ENCODE peak calls at places on chromosomes 12 and 14, in ten cellular contexts. One of them, this sample, is unnamed.

GRCh38 chr12:83821967-83822366 is 1090.6 kb downstream of the SLC6A15 start:
- DNase-seq in sigmoid colon: no peak
- DNase-seq in GM23338: no peak
- DNase-seq in HepG2: no peak
- DNase-seq in neural crest cell: no peak
- DNase-seq in CD8-positive, alpha-beta T cell: no peak
- DNase-seq in AG09309: no peak
- DNase-seq in vagina: no peak
- DNase-seq in lower lobe of right lung: no peak
- DNase-seq in stomach: no peak
- DNase-seq in this sample: no peak

GRCh38 chr12:32897688-32898573 is 1.4 kb upstream of the PKP2 start:
- DNase-seq in vagina: no peak
- DNase-seq in lower lobe of right lung: no peak
- DNase-seq in neural crest cell: no peak
- DNase-seq in AG09309: no peak
- DNase-seq in HepG2: no peak
- DNase-seq in sigmoid colon: no peak
- DNase-seq in CD8-positive, alpha-beta T cell: no peak
- DNase-seq in stomach: no peak
- DNase-seq in GM23338: no peak
- DNase-seq in this sample: no peak

GRCh38 chr14:103626150-103626850 is 2.7 kb upstream of the KLC1 start:
- DNase-seq in GM23338: no peak
- DNase-seq in lower lobe of right lung: no peak
- DNase-seq in CD8-positive, alpha-beta T cell: no peak
- DNase-seq in stomach: no peak
- DNase-seq in vagina: no peak
- DNase-seq in sigmoid colon: no peak
- DNase-seq in neural crest cell: no peak
- DNase-seq in AG09309: no peak
- DNase-seq in HepG2: peak
- DNase-seq in this sample: no peak

GRCh38 chr12:52542785-52543318 is 10.1 kb downstream of the KRT71 start:
- DNase-seq in neural crest cell: no peak
- DNase-seq in HepG2: no peak
- DNase-seq in AG09309: no peak
- DNase-seq in lower lobe of right lung: no peak
- DNase-seq in CD8-positive, alpha-beta T cell: no peak
- DNase-seq in vagina: no peak
- DNase-seq in stomach: no peak
- DNase-seq in GM23338: no peak
- DNase-seq in sigmoid colon: no peak
- DNase-seq in this sample: no peak

GRCh38 chr12:30286345-30286926 is 409.2 kb downstream of the IPO8 start:
- DNase-seq in GM23338: peak
- DNase-seq in CD8-positive, alpha-beta T cell: no peak
- DNase-seq in stomach: no peak
- DNase-seq in HepG2: peak
- DNase-seq in lower lobe of right lung: no peak
- DNase-seq in vagina: no peak
- DNase-seq in neural crest cell: no peak
- DNase-seq in AG09309: no peak
- DNase-seq in sigmoid colon: no peak
- DNase-seq in this sample: no peak

GRCh38 chr12:103698752-103699540 is 111.9 kb downstream of the STAB2 start:
- DNase-seq in stomach: no peak
- DNase-seq in CD8-positive, alpha-beta T cell: no peak
- DNase-seq in neural crest cell: no peak
- DNase-seq in vagina: no peak
- DNase-seq in HepG2: no peak
- DNase-seq in AG09309: no peak
- DNase-seq in lower lobe of right lung: no peak
- DNase-seq in GM23338: no peak
- DNase-seq in sigmoid colon: no peak
- DNase-seq in this sample: no peak

GRCh38 chr12:51760231-51760630 is 88.3 kb downstream of the FIGNL2 start:
- DNase-seq in CD8-positive, alpha-beta T cell: no peak
- DNase-seq in HepG2: no peak
- DNase-seq in vagina: no peak
- DNase-seq in AG09309: no peak
- DNase-seq in stomach: no peak
- DNase-seq in sigmoid colon: no peak
- DNase-seq in GM23338: no peak
- DNase-seq in neural crest cell: no peak
- DNase-seq in lower lobe of right lung: no peak
- DNase-seq in this sample: no peak

GRCh38 chr12:85626031-85626781 is 210.0 kb downstream of the RASSF9 start:
- DNase-seq in lower lobe of right lung: no peak
- DNase-seq in vagina: no peak
- DNase-seq in neural crest cell: no peak
- DNase-seq in sigmoid colon: no peak
- DNase-seq in GM23338: no peak
- DNase-seq in HepG2: no peak
- DNase-seq in stomach: no peak
- DNase-seq in AG09309: peak
- DNase-seq in CD8-positive, alpha-beta T cell: no peak
- DNase-seq in this sample: no peak

GRCh38 chr12:104586325-104587048 is 129.7 kb downstream of the CHST11 start:
- DNase-seq in vagina: no peak
- DNase-seq in lower lobe of right lung: no peak
- DNase-seq in sigmoid colon: no peak
- DNase-seq in AG09309: no peak
- DNase-seq in GM23338: no peak
- DNase-seq in CD8-positive, alpha-beta T cell: no peak
- DNase-seq in HepG2: no peak
- DNase-seq in stomach: no peak
- DNase-seq in neural crest cell: no peak
- DNase-seq in this sample: no peak

GRCh38 chr14:92601131-92601710 is 87.6 kb downstream of the RIN3 start:
- DNase-seq in vagina: no peak
- DNase-seq in lower lobe of right lung: no peak
- DNase-seq in neural crest cell: no peak
- DNase-seq in AG09309: no peak
- DNase-seq in HepG2: no peak
- DNase-seq in sigmoid colon: no peak
- DNase-seq in stomach: no peak
- DNase-seq in CD8-positive, alpha-beta T cell: peak
- DNase-seq in GM23338: no peak
- DNase-seq in this sample: no peak

GRCh38 chr14:90760591-90761316 is 55.5 kb downstream of the TTC7B start:
- DNase-seq in CD8-positive, alpha-beta T cell: no peak
- DNase-seq in lower lobe of right lung: no peak
- DNase-seq in HepG2: peak
- DNase-seq in AG09309: no peak
- DNase-seq in stomach: no peak
- DNase-seq in neural crest cell: no peak
- DNase-seq in vagina: no peak
- DNase-seq in GM23338: peak
- DNase-seq in sigmoid colon: no peak
- DNase-seq in this sample: no peak

GRCh38 chr12:121888083-121888477 is 510 bp upstream of the PSMD9 start:
- DNase-seq in AG09309: no peak
- DNase-seq in neural crest cell: no peak
- DNase-seq in stomach: no peak
- DNase-seq in sigmoid colon: no peak
- DNase-seq in lower lobe of right lung: no peak
- DNase-seq in GM23338: no peak
- DNase-seq in CD8-positive, alpha-beta T cell: no peak
- DNase-seq in HepG2: no peak
- DNase-seq in vagina: no peak
- DNase-seq in this sample: no peak
- TF ChIP-seq CTCF in AG09309: no peak
- TF ChIP-seq CTCF in neural crest cell: peak
- TF ChIP-seq CTCF in stomach: no peak
- TF ChIP-seq CTCF in sigmoid colon: peak
- TF ChIP-seq CTCF in lower lobe of right lung: peak
- TF ChIP-seq CTCF in GM23338: no peak
- TF ChIP-seq CTCF in CD8-positive, alpha-beta T cell: no peak
- TF ChIP-seq CTCF in HepG2: no peak
- TF ChIP-seq CTCF in vagina: no peak
- TF ChIP-seq CTCF in this sample: peak

GRCh38 chr12:74641262-74641661 is 103.6 kb downstream of the ATXN7L3B start:
- DNase-seq in GM23338: no peak
- DNase-seq in HepG2: no peak
- DNase-seq in AG09309: no peak
- DNase-seq in neural crest cell: no peak
- DNase-seq in lower lobe of right lung: no peak
- DNase-seq in CD8-positive, alpha-beta T cell: no peak
- DNase-seq in sigmoid colon: no peak
- DNase-seq in vagina: no peak
- DNase-seq in stomach: no peak
- DNase-seq in this sample: no peak

GRCh38 chr12:74644681-74645080 is 107.0 kb downstream of the ATXN7L3B start:
- DNase-seq in sigmoid colon: no peak
- DNase-seq in HepG2: no peak
- DNase-seq in neural crest cell: no peak
- DNase-seq in AG09309: no peak
- DNase-seq in CD8-positive, alpha-beta T cell: no peak
- DNase-seq in lower lobe of right lung: no peak
- DNase-seq in GM23338: no peak
- DNase-seq in vagina: no peak
- DNase-seq in stomach: no peak
- DNase-seq in this sample: no peak

GRCh38 chr12:74641694-74642093 is 104.1 kb downstream of the ATXN7L3B start:
- DNase-seq in HepG2: no peak
- DNase-seq in neural crest cell: no peak
- DNase-seq in vagina: no peak
- DNase-seq in AG09309: no peak
- DNase-seq in sigmoid colon: no peak
- DNase-seq in lower lobe of right lung: no peak
- DNase-seq in GM23338: no peak
- DNase-seq in CD8-positive, alpha-beta T cell: no peak
- DNase-seq in stomach: no peak
- DNase-seq in this sample: no peak

GRCh38 chr12:74647241-74647640 is 109.6 kb downstream of the ATXN7L3B start:
- DNase-seq in lower lobe of right lung: no peak
- DNase-seq in sigmoid colon: no peak
- DNase-seq in CD8-positive, alpha-beta T cell: no peak
- DNase-seq in vagina: no peak
- DNase-seq in stomach: no peak
- DNase-seq in GM23338: no peak
- DNase-seq in HepG2: no peak
- DNase-seq in neural crest cell: no peak
- DNase-seq in AG09309: no peak
- DNase-seq in this sample: no peak

DNA sequence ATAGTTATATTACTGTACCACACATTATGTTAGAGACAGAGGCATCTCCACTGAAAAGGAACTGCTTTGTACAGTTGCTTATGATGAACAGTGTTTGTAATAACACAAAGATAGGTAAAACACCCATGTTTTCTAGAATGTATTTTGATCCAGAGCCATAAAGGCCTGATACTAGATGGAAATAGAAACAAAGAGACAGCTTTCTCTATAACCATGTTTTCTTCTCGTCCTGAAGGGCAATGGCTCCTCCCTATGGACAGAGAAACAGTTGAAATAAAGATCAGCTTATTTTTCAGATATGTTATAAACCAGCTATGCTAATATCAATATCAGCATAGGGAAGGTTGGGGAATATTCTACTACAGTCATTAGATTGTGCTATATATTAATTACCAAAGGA is 109.2 kb downstream of the ATXN7L3B start:
- DNase-seq in sigmoid colon: no peak
- DNase-seq in neural crest cell: no peak
- DNase-seq in HepG2: no peak
- DNase-seq in GM23338: peak
- DNase-seq in lower lobe of right lung: no peak
- DNase-seq in CD8-positive, alpha-beta T cell: no peak
- DNase-seq in AG09309: no peak
- DNase-seq in vagina: no peak
- DNase-seq in stomach: no peak
- DNase-seq in this sample: no peak
- TF ChIP-seq CTCF in sigmoid colon: no peak
- TF ChIP-seq CTCF in neural crest cell: peak
- TF ChIP-seq CTCF in HepG2: peak
- TF ChIP-seq CTCF in GM23338: peak
- TF ChIP-seq CTCF in lower lobe of right lung: no peak
- TF ChIP-seq CTCF in CD8-positive, alpha-beta T cell: no peak
- TF ChIP-seq CTCF in AG09309: no peak
- TF ChIP-seq CTCF in vagina: no peak
- TF ChIP-seq CTCF in stomach: peak
- TF ChIP-seq CTCF in this sample: peak

DNA sequence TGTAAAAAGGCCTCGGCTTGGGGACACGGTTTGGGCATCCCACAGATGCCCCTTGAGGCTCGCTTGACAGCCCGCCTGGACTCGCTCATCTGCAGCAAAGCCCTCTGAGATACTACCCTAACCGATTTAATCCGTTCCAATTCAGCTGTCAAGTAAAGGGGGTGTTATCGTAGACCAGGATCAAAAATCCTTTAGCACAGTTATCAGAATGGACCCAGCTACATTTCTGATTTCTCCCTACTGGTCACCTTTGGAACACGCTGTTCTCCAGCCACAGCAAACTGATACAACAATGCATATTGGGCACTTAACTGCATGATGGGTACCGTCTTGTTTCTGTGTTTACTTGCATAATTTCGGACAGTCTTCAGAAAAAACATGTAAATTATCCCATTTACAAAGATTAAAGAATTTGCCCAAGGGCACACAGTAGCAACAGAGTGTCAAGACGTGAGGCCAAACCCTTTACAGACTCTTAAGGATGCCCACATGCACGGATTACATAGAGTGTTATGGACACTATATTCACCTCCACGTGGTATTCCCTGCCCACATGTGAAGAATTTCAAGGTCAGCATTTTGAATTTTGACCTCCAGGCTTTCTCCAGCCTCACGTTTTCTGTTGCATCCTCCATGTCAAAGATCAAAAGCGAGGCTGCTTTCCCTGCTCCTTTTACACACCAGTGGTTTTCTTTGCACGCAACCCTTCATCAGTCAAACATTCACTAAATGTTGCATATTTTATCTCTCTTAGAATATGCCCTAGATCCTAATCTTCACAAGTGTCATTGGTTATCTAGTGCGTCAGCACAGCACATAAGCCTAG is 3.2 kb upstream of the DUSP6 start:
- DNase-seq in stomach: no peak
- DNase-seq in GM23338: no peak
- DNase-seq in HepG2: peak
- DNase-seq in neural crest cell: no peak
- DNase-seq in sigmoid colon: no peak
- DNase-seq in lower lobe of right lung: no peak
- DNase-seq in vagina: no peak
- DNase-seq in CD8-positive, alpha-beta T cell: no peak
- DNase-seq in AG09309: no peak
- DNase-seq in this sample: no peak
- TF ChIP-seq CTCF in stomach: peak
- TF ChIP-seq CTCF in GM23338: no peak
- TF ChIP-seq CTCF in HepG2: no peak
- TF ChIP-seq CTCF in neural crest cell: peak
- TF ChIP-seq CTCF in sigmoid colon: no peak
- TF ChIP-seq CTCF in lower lobe of right lung: peak
- TF ChIP-seq CTCF in vagina: no peak
- TF ChIP-seq CTCF in CD8-positive, alpha-beta T cell: no peak
- TF ChIP-seq CTCF in AG09309: no peak
- TF ChIP-seq CTCF in this sample: peak

DNA sequence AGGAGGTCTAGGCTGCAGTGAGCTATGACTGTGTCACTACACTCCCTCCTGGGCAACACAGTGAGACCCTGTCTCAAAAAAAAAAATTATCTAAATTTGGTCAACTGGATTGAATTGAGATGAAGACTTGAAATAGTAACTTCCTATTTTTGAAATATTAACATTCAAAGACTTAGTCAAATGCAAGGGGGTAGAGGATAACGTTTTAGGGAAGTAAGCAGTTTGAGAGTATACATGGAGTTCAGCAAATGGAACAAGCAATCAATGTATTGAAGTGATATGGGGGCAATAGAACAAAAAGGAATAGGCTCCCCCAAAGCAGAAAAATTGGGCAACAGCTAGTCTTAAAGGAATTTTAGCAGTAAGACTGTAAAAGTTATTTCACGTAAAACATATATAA is 4.7 kb upstream of the MFAP5 start:
- DNase-seq in HepG2: no peak
- DNase-seq in AG09309: no peak
- DNase-seq in GM23338: no peak
- DNase-seq in stomach: no peak
- DNase-seq in vagina: no peak
- DNase-seq in CD8-positive, alpha-beta T cell: no peak
- DNase-seq in sigmoid colon: no peak
- DNase-seq in lower lobe of right lung: no peak
- DNase-seq in neural crest cell: no peak
- DNase-seq in this sample: no peak
- TF ChIP-seq CTCF in HepG2: no peak
- TF ChIP-seq CTCF in AG09309: no peak
- TF ChIP-seq CTCF in GM23338: no peak
- TF ChIP-seq CTCF in stomach: no peak
- TF ChIP-seq CTCF in vagina: no peak
- TF ChIP-seq CTCF in CD8-positive, alpha-beta T cell: no peak
- TF ChIP-seq CTCF in sigmoid colon: no peak
- TF ChIP-seq CTCF in lower lobe of right lung: no peak
- TF ChIP-seq CTCF in neural crest cell: no peak
- TF ChIP-seq CTCF in this sample: no peak